ENCODE peak calls at places on chromosomes 13 and 19, in seven cellular contexts. M, H, E, I, W, L and X are unnamed samples.

GRCh38 chr13:113178070-113178895 is 19.8 kb downstream of the PROZ start:
- DNase-seq in M (no peak), H (no peak), E (peak), I (no peak), W (no peak), L (peak), X (no peak)

GRCh38 chr19:46784262-46785053 is 3.9 kb downstream of the SLC1A5 start:
- DNase-seq in M (peak), H (peak), E (peak), I (no peak), W (peak), L (peak), X (peak)

GRCh38 chr13:79786176-79786575 is 305.2 kb downstream of the NDFIP2 start:
- DNase-seq in M (no peak), H (no peak), E (no peak), I (no peak), W (no peak), L (no peak), X (no peak)

GRCh38 chr13:51457086-51457485 is 4.2 kb upstream of the INTS6 start:
- DNase-seq in M (no peak), H (no peak), E (no peak), I (no peak), W (no peak), L (no peak), X (no peak)

GRCh38 chr13:90281709-90282108 is 1065.8 kb upstream of the MIR17HG start:
- DNase-seq in M (no peak), H (no peak), E (no peak), I (no peak), W (no peak), L (no peak), X (no peak)

GRCh38 chr19:10283786-10284540 is 2.8 kb upstream of the ICAM4 start:
- DNase-seq in M (no peak), H (peak), E (no peak), I (no peak), W (no peak), L (no peak), X (no peak)

GRCh38 chr19:18789883-18790565 is 1.1 kb downstream of the COMP start:
- DNase-seq in M (peak), H (peak), E (no peak), I (no peak), W (no peak), L (peak), X (peak)

GRCh38 chr13:97256343-97256783 is 34.2 kb downstream of the MBNL2 start:
- DNase-seq in M (no peak), H (peak), E (peak), I (no peak), W (no peak), L (peak), X (no peak)

GRCh38 chr13:40433577-40433976 is 232.9 kb downstream of the FOXO1 start:
- DNase-seq in M (peak), H (no peak), E (no peak), I (no peak), W (no peak), L (no peak), X (no peak)

GRCh38 chr19:54551293-54551692 is 22.3 kb upstream of the LILRA2 start:
- DNase-seq in M (no peak), H (no peak), E (no peak), I (no peak), W (no peak), L (no peak), X (no peak)

GRCh38 chr13:30276178-30276577 is 31.2 kb downstream of the KATNAL1 start:
- DNase-seq in M (no peak), H (no peak), E (no peak), I (no peak), W (no peak), L (no peak), X (no peak)

GRCh38 chr13:20230913-20231838 is 943 bp downstream of the GJB6 start:
- DNase-seq in M (no peak), H (no peak), E (no peak), I (no peak), W (no peak), L (no peak), X (no peak)

GRCh38 chr19:46579286-46579944 is 21.7 kb upstream of the CALM3 start:
- DNase-seq in M (no peak), H (no peak), E (no peak), I (no peak), W (peak), L (peak), X (peak)

GRCh38 chr19:6066661-6067646 is 43.3 kb downstream of the RFX2 start:
- DNase-seq in M (peak), H (peak), E (no peak), I (no peak), W (peak), L (peak), X (peak)

GRCh38 chr13:112845511-112846144 is 123.4 kb upstream of the MCF2L start:
- DNase-seq in M (no peak), H (no peak), E (no peak), I (no peak), W (no peak), L (no peak), X (no peak)

GRCh38 chr19:31534786-31535185 is 185.6 kb upstream of the TSHZ3 start:
- DNase-seq in M (no peak), H (no peak), E (no peak), I (no peak), W (no peak), L (no peak), X (no peak)

GRCh38 chr13:23688336-23688735 is 118.1 kb downstream of the TNFRSF19 start:
- DNase-seq in M (no peak), H (no peak), E (no peak), I (no peak), W (no peak), L (no peak), X (no peak)

GRCh38 chr19:46416077-46416709 is 2.8 kb upstream of the CCDC8 start:
- DNase-seq in M (peak), H (peak), E (peak), I (no peak), W (peak), L (peak), X (peak)

GRCh38 chr13:34208326-34208725 is 390.4 kb downstream of the RFC3 start:
- DNase-seq in M (no peak), H (no peak), E (no peak), I (no peak), W (no peak), L (peak), X (no peak)

DNA sequence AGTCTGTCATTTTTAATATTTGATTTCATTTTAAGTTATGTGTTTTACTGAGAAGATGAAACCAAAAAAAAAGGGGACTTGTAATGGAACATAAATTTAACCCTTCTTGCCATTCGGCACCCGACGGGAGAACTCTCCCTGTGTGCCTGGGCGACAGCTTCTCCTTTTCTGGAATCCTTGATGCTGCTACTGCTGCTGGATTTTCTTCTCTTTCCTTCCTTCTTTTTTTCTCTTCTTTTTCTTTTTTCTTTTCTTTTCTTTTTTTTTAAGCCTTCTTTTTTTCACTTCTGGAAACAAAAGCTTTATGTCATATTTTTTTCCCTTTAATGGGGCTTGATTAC is 11.1 kb upstream of the ZNF536 start:
- DNase-seq in M (no peak), H (no peak), E (no peak), I (no peak), W (no peak), L (no peak), X (no peak)
- H3K27ac ChIP-seq in M (no peak), H (no peak), E (no peak), I (no peak), W (no peak), L (no peak), X (no peak)

DNA sequence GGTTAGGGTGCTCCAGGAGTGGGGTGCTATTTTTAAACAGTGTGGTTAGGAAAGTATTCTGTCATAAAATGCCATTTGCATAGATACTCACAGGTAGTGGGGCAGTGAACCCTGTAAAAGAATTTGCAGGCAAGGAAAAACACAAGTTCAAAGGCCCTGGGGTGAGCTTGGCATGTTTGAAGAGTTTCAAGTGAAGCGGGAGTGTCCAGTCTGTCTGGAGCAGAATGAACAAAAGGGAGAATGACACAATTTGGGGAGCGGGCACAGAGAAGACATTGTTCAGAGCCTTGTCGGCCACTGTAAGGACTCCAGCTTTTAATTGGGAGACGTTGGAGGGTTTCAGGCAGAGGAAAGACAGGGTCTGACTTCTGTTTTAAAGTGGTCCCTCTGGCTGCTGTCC is 2.8 kb downstream of the GRWD1 start:
- DNase-seq in M (no peak), H (no peak), E (no peak), I (no peak), W (no peak), L (no peak), X (no peak)
- H3K27ac ChIP-seq in M (no peak), H (no peak), E (no peak), I (no peak), W (no peak), L (no peak), X (no peak)

GRCh38 chr13:77351326-77351725 is 24.4 kb upstream of the MYCBP2 start:
- DNase-seq in M (no peak), H (no peak), E (no peak), I (no peak), W (no peak), L (no peak), X (peak)

GRCh38 chr13:77356155-77356554 is 29.3 kb upstream of the MYCBP2 start:
- DNase-seq in M (no peak), H (no peak), E (no peak), I (no peak), W (no peak), L (no peak), X (no peak)

GRCh38 chr13:77349365-77349764 is 22.5 kb upstream of the MYCBP2 start:
- DNase-seq in M (no peak), H (no peak), E (no peak), I (no peak), W (no peak), L (no peak), X (no peak)

GRCh38 chr13:77358001-77358400 is 31.1 kb upstream of the MYCBP2 start:
- DNase-seq in M (no peak), H (no peak), E (no peak), I (no peak), W (no peak), L (no peak), X (no peak)

DNA sequence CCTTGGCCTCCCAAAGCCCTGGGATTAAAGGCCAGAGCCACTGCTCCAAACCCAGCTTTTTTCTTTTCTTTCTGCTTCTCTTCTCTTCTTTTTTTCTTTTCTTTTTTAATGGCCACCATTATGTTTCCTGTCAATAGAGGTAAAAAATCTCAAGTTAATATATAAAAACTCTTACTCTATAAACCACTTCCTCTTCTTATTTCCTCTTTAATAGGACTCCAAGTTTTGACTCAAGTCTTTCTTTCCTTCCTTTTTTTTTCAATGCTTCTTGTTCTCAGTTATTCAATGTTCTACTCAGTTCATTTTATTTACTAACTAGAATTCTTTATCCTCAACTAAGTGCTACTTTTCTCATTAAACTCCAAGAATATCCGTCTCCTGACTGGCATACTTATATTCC is 27.1 kb upstream of the MYCBP2 start:
- DNase-seq in M (no peak), H (no peak), E (no peak), I (no peak), W (no peak), L (no peak), X (no peak)
- H3K27ac ChIP-seq in M (no peak), H (no peak), E (no peak), I (no peak), W (no peak), L (no peak), X (no peak)

DNA sequence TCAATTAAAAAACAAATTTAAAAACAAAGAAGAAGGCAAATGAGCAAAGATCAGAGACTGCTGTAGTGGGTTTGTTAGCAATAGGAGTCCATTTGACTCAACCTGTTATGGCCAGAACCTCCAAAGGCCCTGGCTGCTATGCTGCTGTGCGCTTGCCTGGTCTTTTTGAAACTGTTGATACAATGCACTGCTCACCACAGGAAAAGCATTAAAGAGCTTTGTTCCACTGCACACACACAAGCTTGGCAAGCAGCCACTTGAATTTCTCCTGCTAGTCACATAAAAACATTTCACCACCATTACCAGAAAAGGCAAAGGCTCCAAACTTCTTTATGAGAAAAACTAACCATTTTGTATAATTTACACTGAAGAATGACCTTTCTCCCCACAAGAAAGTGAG is 132.2 kb downstream of the FREM2 start:
- DNase-seq in M (no peak), H (no peak), E (no peak), I (no peak), W (no peak), L (peak), X (peak)
- H3K27ac ChIP-seq in M (no peak), H (no peak), E (no peak), I (no peak), W (no peak), L (no peak), X (no peak)

GRCh38 chr13:44212633-44213387 is 160.8 kb upstream of the SERP2 start:
- DNase-seq in M (no peak), H (no peak), E (peak), I (no peak), W (no peak), L (peak), X (no peak)
- H3K27ac ChIP-seq in M (no peak), H (no peak), E (peak), I (no peak), W (no peak), L (no peak), X (no peak)

GRCh38 chr19:16887353-16888265 is 1.2 kb upstream of the F2RL3 start:
- DNase-seq in M (no peak), H (peak), E (no peak), I (no peak), W (no peak), L (peak), X (no peak)
- H3K27ac ChIP-seq in M (peak), H (peak), E (no peak), I (no peak), W (peak), L (peak), X (no peak)

GRCh38 chr19:48274938-48275337 is 5.1 kb downstream of the ZNF114 start:
- DNase-seq in M (no peak), H (no peak), E (no peak), I (no peak), W (no peak), L (no peak), X (no peak)

GRCh38 chr19:48271531-48272151 is 1.8 kb downstream of the ZNF114 start:
- DNase-seq in M (no peak), H (no peak), E (no peak), I (no peak), W (peak), L (peak), X (peak)

GRCh38 chr19:48279747-48280146 is 9.9 kb downstream of the ZNF114 start:
- DNase-seq in M (no peak), H (no peak), E (no peak), I (no peak), W (no peak), L (no peak), X (no peak)

DNA sequence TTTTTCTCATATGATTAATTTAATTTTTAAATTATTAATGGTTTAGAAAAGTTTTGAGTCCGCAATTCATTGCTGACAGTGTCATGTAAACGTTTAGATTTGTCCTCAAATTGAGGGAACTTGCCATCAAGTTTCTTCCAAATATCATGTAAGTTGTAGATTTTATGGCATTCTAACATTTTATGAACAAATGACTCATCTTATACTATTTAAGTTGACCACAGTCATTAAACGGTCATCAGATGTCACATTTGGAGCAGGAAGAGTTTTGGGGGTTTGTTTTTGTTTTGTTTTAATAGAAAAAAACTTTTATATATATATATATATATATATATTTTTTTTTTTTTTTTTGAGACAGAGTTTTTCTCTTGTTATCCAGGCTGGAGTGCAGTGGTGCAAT is 4.3 kb downstream of the ZNF114 start:
- DNase-seq in M (no peak), H (no peak), E (no peak), I (no peak), W (no peak), L (no peak), X (no peak)
- H3K27ac ChIP-seq in M (no peak), H (no peak), E (no peak), I (no peak), W (no peak), L (no peak), X (no peak)